ENCODE peak calls at places on chromosomes 2 and 18, in six cellular contexts. F is colonic mucosa; O is IMR-90; H is lower lobe of right lung; V is fibroblast of lung; R is CD8-positive, alpha-beta T cell. Z is an unnamed sample.

GRCh38 chr18:25998461-25998860 is 92.0 kb downstream of the SS18 start:
- DNase-seq in R (no peak), V (no peak), F (no peak), H (no peak), O (no peak), Z (no peak)

GRCh38 chr2:167292430-167293171 is 404.3 kb downstream of the XIRP2 start:
- DNase-seq in H (peak; percentile 89), V (peak; percentile 94), R (peak; percentile 14), O (peak; percentile 93), F (peak; percentile 91), Z (peak; percentile 83)

GRCh38 chr2:231716641-231717280 is 8.4 kb downstream of the PTMA start:
- DNase-seq in O (peak; percentile 60), V (peak; percentile 46), R (no peak), H (no peak), F (no peak), Z (no peak)

GRCh38 chr2:98702127-98702802 is 28.7 kb downstream of the MGAT4A start:
- DNase-seq in R (no peak), F (peak; percentile 87), O (no peak), V (no peak), H (no peak), Z (peak; percentile 90)

GRCh38 chr18:46481847-46482245 is 175.2 kb downstream of the LOXHD1 start:
- DNase-seq in H (no peak), V (peak; percentile 45), R (no peak), F (no peak), O (no peak), Z (no peak)

GRCh38 chr2:240597054-240597418 is 10.5 kb downstream of the CAPN10 start:
- DNase-seq in O (no peak), H (peak; percentile 39), V (no peak), F (no peak), R (no peak), Z (no peak)

GRCh38 chr2:83860320-83860719 is 598.8 kb downstream of the SUCLG1 start:
- DNase-seq in F (no peak), O (no peak), H (no peak), V (no peak), R (no peak), Z (no peak)

GRCh38 chr2:109064660-109065306 is 64.2 kb upstream of the SH3RF3 start:
- DNase-seq in F (no peak), V (no peak), R (no peak), H (no peak), O (no peak), Z (no peak)

GRCh38 chr18:23966909-23967308 is 47.6 kb upstream of the TTC39C start:
- DNase-seq in V (no peak), H (no peak), F (no peak), O (no peak), R (no peak), Z (peak; percentile 60)

GRCh38 chr18:46411862-46412690 is 244.9 kb downstream of the LOXHD1 start:
- DNase-seq in H (no peak), O (no peak), F (peak; percentile 29), V (peak; percentile 34), R (no peak), Z (peak; percentile 18)

GRCh38 chr18:58970943-58971799 is 106.5 kb downstream of the ZNF532 start:
- DNase-seq in V (no peak), F (no peak), R (no peak), H (no peak), O (no peak), Z (no peak)

GRCh38 chr18:58965291-58965929 is 100.7 kb downstream of the ZNF532 start:
- DNase-seq in H (no peak), O (no peak), R (no peak), F (no peak), V (no peak), Z (no peak)

GRCh38 chr18:58965930-58966662 is 101.4 kb downstream of the ZNF532 start:
- DNase-seq in V (no peak), H (no peak), R (no peak), F (no peak), O (no peak), Z (no peak)

GRCh38 chr18:58966704-58967103 is 102.0 kb downstream of the ZNF532 start:
- DNase-seq in R (no peak), V (no peak), O (peak; percentile 29), F (no peak), H (no peak), Z (no peak)

DNA sequence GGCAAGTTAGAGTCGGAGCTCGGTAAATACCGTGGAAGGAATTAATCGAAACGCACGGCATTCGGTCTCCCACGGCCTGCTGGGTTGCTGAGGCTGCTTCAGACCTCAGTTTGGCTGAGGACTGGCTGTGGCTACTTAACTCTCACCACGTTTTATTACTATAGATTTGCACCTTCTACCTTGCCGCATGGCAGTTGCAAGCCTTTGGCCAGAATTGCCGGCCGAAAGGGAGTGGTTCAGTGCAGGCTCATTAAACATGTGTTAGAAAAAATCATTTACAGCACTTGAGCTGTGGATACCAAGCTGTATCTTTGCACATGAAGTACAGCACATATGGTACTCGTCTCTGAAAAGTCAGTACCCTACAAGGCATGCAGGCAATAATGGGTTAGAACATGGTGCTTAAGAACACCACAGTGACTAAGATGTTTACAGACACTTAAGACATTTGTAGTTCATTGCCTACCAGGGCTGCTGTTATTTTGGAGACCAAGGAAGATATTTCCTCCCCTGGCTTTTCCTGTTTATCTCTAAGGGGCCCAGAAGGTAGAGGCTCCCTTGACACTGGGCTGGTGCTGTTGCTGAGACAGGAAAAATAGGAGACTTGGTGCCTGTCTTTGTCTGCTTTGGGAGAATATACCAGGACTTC is 103.1 kb downstream of the ZNF532 start:
- DNase-seq in V (no peak), R (no peak), F (no peak), O (peak; percentile 42), H (no peak), Z (no peak)
- H3K27ac ChIP-seq in V (no peak overlapping the region), R (no peak overlapping the region), F (peak overlapping the region; percentile 5), O (peak overlapping the region; percentile 79), H (peak overlapping the region; percentile 14), Z (no peak overlapping the region)

GRCh38 chr18:76518543-76519155 is 23.6 kb upstream of the ZNF516 start:
- DNase-seq in H (peak; percentile 59), V (peak; percentile 54), F (peak; percentile 23), R (no peak), O (peak; percentile 31), Z (peak; percentile 26)
- TF ChIP-seq CTCF in H (no peak), V (peak; percentile 13), F (no peak), R (no peak), O (no peak), Z (no peak)

DNA sequence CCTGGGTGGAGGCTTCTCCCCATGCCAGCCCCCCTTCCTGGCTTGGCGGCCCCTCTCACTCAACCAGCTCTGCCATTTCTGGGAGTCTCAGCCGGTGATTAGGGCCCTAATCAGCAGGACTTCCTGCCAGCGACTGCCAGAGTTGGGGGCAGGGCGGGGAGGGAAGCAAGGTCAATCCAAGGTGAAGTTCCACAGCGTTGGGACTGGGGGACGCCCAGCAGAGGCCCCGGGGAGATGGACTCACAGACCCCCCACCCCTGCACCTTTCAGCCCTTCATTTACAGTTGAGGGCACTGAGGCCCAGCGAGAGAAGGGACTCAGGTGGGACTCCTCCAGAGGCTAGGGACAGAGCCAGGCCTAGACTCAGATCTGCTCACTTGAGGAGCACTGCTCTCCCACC is 65.3 kb downstream of the TNS1 start:
- DNase-seq in O (no peak), F (no peak), R (no peak), H (peak; percentile 57), V (peak; percentile 60), Z (no peak)
- H3K27me3 ChIP-seq in O (no peaks in the 10 kb centered on the region), F (no peaks in the 10 kb centered on the region), R (no peaks in the 10 kb centered on the region), H (no peaks in the 10 kb centered on the region), V (no peaks in the 10 kb centered on the region), Z (no peaks in the 10 kb centered on the region)

DNA sequence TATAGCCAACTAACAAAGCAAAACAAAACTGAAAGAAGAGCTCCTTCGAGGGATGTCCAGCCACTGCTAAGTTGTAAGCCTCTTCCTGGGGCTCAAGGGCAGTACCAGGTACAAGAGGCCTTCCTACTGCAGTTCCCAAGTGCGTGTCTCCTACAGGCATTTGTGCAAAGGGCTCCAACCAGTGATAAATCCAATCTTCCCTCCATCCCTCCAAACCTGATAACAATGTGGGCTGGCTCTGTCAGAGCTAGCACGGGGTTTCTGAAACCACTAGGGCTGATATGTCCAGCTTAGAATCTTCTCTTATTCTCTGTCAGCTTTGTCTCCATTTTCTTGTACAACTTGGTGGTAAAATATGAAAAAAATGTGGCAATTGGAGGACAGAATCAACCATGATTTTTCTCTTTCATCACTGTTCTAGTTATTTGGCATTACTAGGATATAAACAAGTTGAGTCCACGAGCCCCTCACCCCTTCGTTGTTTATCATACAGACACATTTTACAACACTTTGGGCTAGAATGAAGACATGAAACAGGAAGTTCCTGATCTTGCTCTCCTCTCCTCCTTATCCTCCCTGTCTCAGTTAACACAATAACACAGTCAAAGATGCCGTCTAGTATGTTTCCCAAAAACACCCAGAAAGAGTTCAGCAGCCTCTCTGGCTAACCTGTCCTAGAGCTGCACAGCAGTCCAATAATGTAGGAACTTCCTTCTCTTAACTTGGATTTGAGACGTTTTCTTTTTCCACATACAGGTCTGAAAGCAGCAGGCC is 35.4 kb upstream of the WIPF1 start:
- DNase-seq in O (no peak), V (peak; percentile 24), F (no peak), R (no peak), H (no peak), Z (no peak)
- H3K27ac ChIP-seq in O (peak overlapping the region; percentile 52), V (no peak overlapping the region), F (peak overlapping the region; percentile 65), R (peak overlapping the region; percentile 49), H (peak overlapping the region; percentile 77), Z (no peak overlapping the region)

GRCh38 chr2:20190170-20190569 is 34.8 kb downstream of the SDC1 start:
- DNase-seq in R (no peak), O (no peak), V (no peak), F (no peak), H (no peak), Z (no peak)

GRCh38 chr2:20192781-20193180 is 32.1 kb downstream of the SDC1 start:
- DNase-seq in R (no peak), F (no peak), H (no peak), O (no peak), V (no peak), Z (no peak)

GRCh38 chr2:20189299-20189931 is 35.5 kb downstream of the SDC1 start:
- DNase-seq in H (no peak), R (no peak), O (no peak), F (no peak), V (no peak), Z (no peak)

GRCh38 chr2:20191714-20192569 is 33.0 kb downstream of the SDC1 start:
- DNase-seq in V (no peak), F (no peak), H (no peak), O (no peak), R (no peak), Z (no peak)

GRCh38 chr2:20190862-20191713 is 33.8 kb downstream of the SDC1 start:
- DNase-seq in F (peak; percentile 86), V (peak; percentile 56), H (no peak), O (no peak), R (no peak), Z (peak; percentile 54)
- TF ChIP-seq CTCF in F (no peak), V (no peak), H (peak; percentile 16), O (no peak), R (no peak), Z (no peak)

Z was measured in body of pancreas.